ENCODE peak calls at places on chromosomes 11 and 22, in seven cellular contexts. U, T, Y, A, B, C and K are unnamed samples.

GRCh38 chr11:75328426-75329277 is 22.8 kb downstream of the ARRB1 start:
- DNase-seq in U (no peak), T (no peak), Y (peak; percentile 52), A (peak; percentile 39), B (peak; percentile 72), C (peak; percentile 22), K (peak; percentile 77)

GRCh38 chr11:118117790-118118601 is 31.2 kb upstream of the SMIM35 start:
- DNase-seq in U (no peak), T (no peak), Y (no peak), A (no peak), B (no peak), C (no peak), K (no peak)

GRCh38 chr11:102798012-102798746 is at the start of gene MMP1:
- DNase-seq in U (no peak), T (no peak), Y (no peak), A (no peak), B (no peak), C (no peak), K (no peak)

GRCh38 chr11:11620251-11620965 is 1.4 kb downstream of the GALNT18 start:
- DNase-seq in U (no peak), T (no peak), Y (peak; percentile 5), A (no peak), B (no peak), C (no peak), K (peak; percentile 46)

GRCh38 chr22:39627865-39628562 is 57.5 kb downstream of the CACNA1I start:
- DNase-seq in U (no peak), T (no peak), Y (no peak), A (no peak), B (no peak), C (no peak), K (no peak)

GRCh38 chr22:50015451-50016307 is 3.1 kb upstream of the IL17REL start:
- DNase-seq in U (no peak), T (no peak), Y (no peak), A (no peak), B (no peak), C (no peak), K (no peak)

GRCh38 chr11:444397-445144 is 2.8 kb upstream of the ANO9 start:
- DNase-seq in U (no peak), T (no peak), Y (no peak), A (no peak), B (no peak), C (no peak), K (no peak)

GRCh38 chr11:134407923-134408322 is 4.1 kb downstream of the B3GAT1 start:
- DNase-seq in U (no peak), T (no peak), Y (no peak), A (no peak), B (no peak), C (no peak), K (no peak)

GRCh38 chr11:34327804-34328631 is 29.8 kb downstream of the ABTB2 start:
- DNase-seq in U (no peak), T (no peak), Y (no peak), A (no peak), B (peak; percentile 52), C (no peak), K (no peak)

GRCh38 chr11:9069256-9069655 is 22.1 kb downstream of the SCUBE2 start:
- DNase-seq in U (no peak), T (no peak), Y (no peak), A (no peak), B (no peak), C (no peak), K (no peak)

GRCh38 chr22:32558681-32559355 is 84.2 kb downstream of the FBXO7 start:
- DNase-seq in U (no peak), T (no peak), Y (peak; percentile 3), A (no peak), B (no peak), C (no peak), K (peak; percentile 11)

GRCh38 chr11:56577621-56578020 is at the start of gene OR5M10:
- DNase-seq in U (no peak), T (no peak), Y (no peak), A (no peak), B (no peak), C (no peak), K (no peak)

GRCh38 chr11:74449369-74449931 is 17.9 kb downstream of the KCNE3 start:
- DNase-seq in U (no peak), T (no peak), Y (peak; percentile 26), A (peak; percentile 1), B (peak; percentile 45), C (peak; percentile 14), K (peak; percentile 47)